ENCODE peak calls at places on chromosomes 1 and 21, in six cellular contexts. A, R, O, K, U and V are unnamed samples.

GRCh38 chr1:110203021-110203661 is 7.0 kb upstream of the KCNC4 start:
- DNase-seq in A (peak; percentile 75), R (peak; percentile 66), O (peak; percentile 67), K (peak; percentile 77), U (peak; percentile 30), V (peak; percentile 84)

GRCh38 chr1:76770979-76771378 is 96.3 kb upstream of the ST6GALNAC5 start:
- DNase-seq in A (no peak), R (no peak), O (no peak), K (no peak), U (no peak), V (no peak)

GRCh38 chr21:25457946-25458345 is 149.3 kb downstream of the MRPL39 start:
- DNase-seq in A (no peak), R (no peak), O (no peak), K (no peak), U (no peak), V (no peak)

GRCh38 chr1:199878818-199879217 is 148.7 kb upstream of the NR5A2 start:
- DNase-seq in A (peak; percentile 3), R (no peak), O (no peak), K (no peak), U (no peak), V (no peak)

GRCh38 chr1:220124542-220124941 is 30.6 kb downstream of the IARS2 start:
- DNase-seq in A (no peak), R (peak; percentile 71), O (no peak), K (no peak), U (peak; percentile 25), V (no peak)

GRCh38 chr1:110380667-110381283 is 10.1 kb downstream of the SLC16A4 start:
- DNase-seq in A (peak; percentile 40), R (peak; percentile 94), O (no peak), K (peak; percentile 13), U (no peak), V (no peak)

GRCh38 chr1:234926574-234927311 is 201.9 kb downstream of the TOMM20 start:
- DNase-seq in A (peak; percentile 64), R (no peak), O (no peak), K (peak; percentile 92), U (no peak), V (peak; percentile 72)

GRCh38 chr1:155075535-155075934 is 3.1 kb upstream of the EFNA3 start:
- DNase-seq in A (no peak), R (no peak), O (no peak), K (no peak), U (no peak), V (no peak)

GRCh38 chr1:210302501-210302900 is 26.2 kb upstream of the HHAT start:
- DNase-seq in A (no peak), R (no peak), O (no peak), K (no peak), U (no peak), V (no peak)

GRCh38 chr1:19096990-19097389 is 113.1 kb downstream of the UBR4 start:
- DNase-seq in A (no peak), R (no peak), O (no peak), K (no peak), U (no peak), V (no peak)

GRCh38 chr1:19091539-19091938 is 118.5 kb downstream of the UBR4 start:
- DNase-seq in A (no peak), R (peak; percentile 83), O (no peak), K (no peak), U (no peak), V (no peak)

GRCh38 chr1:19101244-19101643 is 108.8 kb downstream of the UBR4 start:
- DNase-seq in A (no peak), R (peak; percentile 60), O (no peak), K (no peak), U (no peak), V (no peak)

GRCh38 chr1:19100008-19100407 is 110.1 kb downstream of the UBR4 start:
- DNase-seq in A (no peak), R (no peak), O (no peak), K (no peak), U (no peak), V (no peak)

DNA sequence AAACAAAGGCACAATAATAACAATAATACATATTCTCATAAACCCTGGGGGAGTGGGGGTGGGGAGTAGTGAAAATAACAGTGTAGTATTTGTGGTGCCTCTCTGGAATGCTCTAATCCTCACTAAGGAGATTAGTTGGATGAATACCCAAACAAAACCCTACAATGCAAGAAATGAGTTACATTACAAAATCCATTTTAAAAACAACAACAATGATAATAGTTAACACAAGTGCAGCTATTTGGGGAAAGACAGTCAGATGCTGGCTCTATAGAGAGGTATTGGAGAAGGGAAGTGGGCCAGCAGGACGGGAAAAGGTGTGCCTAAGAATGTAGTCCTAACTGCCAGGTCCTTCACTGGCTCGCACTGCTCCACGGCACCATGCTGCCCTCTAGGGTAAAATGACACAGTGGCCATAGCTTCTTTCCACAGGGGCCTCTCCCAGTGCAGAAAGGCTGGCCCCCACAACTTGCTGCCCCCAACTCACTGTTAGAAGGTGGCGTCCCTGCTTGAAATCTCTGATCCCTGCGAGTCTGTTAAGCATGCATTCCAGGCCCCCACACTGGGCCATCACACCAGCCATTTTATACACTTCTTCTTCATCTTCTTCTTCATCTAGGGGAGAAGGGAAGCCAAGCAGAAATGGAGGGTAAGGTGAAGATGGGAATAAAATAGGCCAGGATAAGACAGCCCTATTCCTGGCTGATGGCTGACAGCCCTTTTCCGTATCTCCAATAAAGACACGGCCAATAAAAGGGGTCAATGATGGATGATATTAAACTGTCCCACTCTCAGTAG is 113.8 kb downstream of the UBR4 start:
- DNase-seq in A (no peak), R (peak; percentile 7), O (peak; percentile 74), K (no peak), U (no peak), V (peak; percentile 20)
- TF ChIP-seq CTCF in A (peak; percentile 22), R (peak; percentile 34), O (peak; percentile 36), K (peak; percentile 15), U (peak; percentile 37), V (peak; percentile 38)

GRCh38 chr21:45768741-45769049 is 125.2 kb downstream of the PCBP3 start:
- DNase-seq in A (no peak), R (no peak), O (no peak), K (no peak), U (no peak), V (peak; percentile 41)
- TF ChIP-seq CTCF in A (peak; percentile 40), R (peak; percentile 3), O (no peak), K (no peak), U (no peak), V (no peak)

GRCh38 chr1:184329255-184329953 is 57.4 kb upstream of the C1orf21 start:
- DNase-seq in A (no peak), R (no peak), O (no peak), K (no peak), U (no peak), V (no peak)
- TF ChIP-seq CTCF in A (no peak), R (no peak), O (no peak), K (no peak), U (no peak), V (no peak)

DNA sequence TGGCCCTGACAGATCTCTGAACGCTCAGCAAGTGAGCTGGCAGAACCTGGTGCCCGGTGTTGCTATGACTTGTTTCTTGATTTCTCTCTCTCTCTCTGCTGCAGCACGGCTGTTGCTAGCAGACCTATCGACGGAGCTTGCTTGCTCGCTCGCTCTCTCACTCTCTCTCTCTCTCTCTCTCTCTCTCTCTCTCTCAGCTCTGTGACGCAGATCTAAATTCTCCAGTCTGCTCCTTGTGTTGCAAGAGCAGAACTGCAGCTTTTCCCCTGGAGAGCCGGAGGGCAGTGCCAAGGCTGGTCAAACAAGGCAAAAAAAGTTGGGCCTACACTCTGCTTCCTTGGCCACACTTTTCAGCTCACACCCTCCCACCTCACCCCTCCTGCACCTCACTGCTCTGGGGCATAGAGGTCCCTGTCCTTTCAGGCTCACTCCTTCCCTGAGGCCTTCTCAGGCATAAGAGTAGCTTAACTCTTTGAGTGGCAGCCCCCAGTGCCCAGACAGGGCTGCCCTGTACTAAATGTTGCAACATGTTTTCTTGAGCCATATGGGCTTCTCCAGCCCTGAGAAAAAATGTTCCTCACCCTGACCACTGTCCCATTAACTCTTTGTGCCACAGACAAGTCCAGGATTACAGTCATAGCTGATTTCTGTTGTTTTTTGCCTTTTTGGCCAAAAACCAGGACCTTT is 72.2 kb downstream of the CD46 start:
- DNase-seq in A (peak; percentile 86), R (peak; percentile 97), O (peak; percentile 92), K (peak; percentile 94), U (peak; percentile 97), V (peak; percentile 79)
- TF ChIP-seq CTCF in A (peak; percentile 69), R (peak; percentile 83), O (peak; percentile 35), K (peak; percentile 56), U (peak; percentile 64), V (peak; percentile 59)

GRCh38 chr1:96756789-96757188 is 35.2 kb downstream of the PTBP2 start:
- DNase-seq in A (no peak), R (no peak), O (no peak), K (no peak), U (no peak), V (no peak)
- TF ChIP-seq CTCF in A (no peak), R (no peak), O (no peak), K (no peak), U (no peak), V (no peak)

GRCh38 chr1:45619149-45619921 is 4.5 kb downstream of the CCDC17 start:
- DNase-seq in A (no peak), R (no peak), O (no peak), K (no peak), U (no peak), V (no peak)
- TF ChIP-seq CTCF in A (no peak), R (no peak), O (no peak), K (no peak), U (no peak), V (no peak)

GRCh38 chr1:119827010-119827409 is 15.8 kb upstream of the REG4 start:
- DNase-seq in A (peak; percentile 12), R (no peak), O (no peak), K (peak; percentile 6), U (no peak), V (no peak)
- TF ChIP-seq CTCF in A (peak; percentile 72), R (no peak), O (peak; percentile 12), K (peak; percentile 42), U (peak; percentile 44), V (peak; percentile 53)

GRCh38 chr1:99326215-99326949 is 62.1 kb downstream of the PLPPR4 start:
- DNase-seq in A (no peak), R (no peak), O (no peak), K (no peak), U (no peak), V (no peak)
- TF ChIP-seq CTCF in A (peak; percentile 28), R (peak; percentile 20), O (no peak), K (peak; percentile 30), U (no peak), V (peak; percentile 17)

DNA sequence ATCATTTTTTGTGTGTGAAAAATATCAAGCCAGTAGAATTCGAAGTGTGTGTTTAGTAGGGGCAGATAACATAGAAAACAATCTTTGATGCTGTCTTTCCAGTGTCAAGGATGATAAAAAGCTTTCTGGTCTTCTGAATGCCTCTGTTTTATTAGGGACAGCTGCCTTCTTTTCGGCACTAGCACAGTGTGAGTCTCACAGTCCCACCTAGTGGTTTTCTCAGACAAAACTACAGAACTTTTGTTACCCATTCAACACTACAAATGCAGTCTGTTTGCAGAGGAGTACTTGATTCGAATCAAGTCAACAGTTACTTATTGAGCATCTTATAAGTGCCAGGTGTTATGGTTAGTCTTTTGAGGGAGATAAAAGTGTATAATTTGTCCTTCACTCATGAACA is 30.6 kb upstream of the MCOLN3 start:
- DNase-seq in A (peak; percentile 21), R (peak; percentile 17), O (no peak), K (peak; percentile 23), U (no peak), V (no peak)
- TF ChIP-seq CTCF in A (peak; percentile 50), R (peak; percentile 34), O (no peak), K (peak; percentile 2), U (no peak), V (no peak)